ENCODE peak calls at places on chromosomes 1 and 21, in four cellular contexts. One of them, this sample, is unnamed.

GRCh38 chr1:215087603-215088002 is 5.1 kb downstream of the KCNK2 start:
- DNase-seq in mesendoderm: no peak
- DNase-seq in cardiac muscle cell: no peak
- DNase-seq in fibroblast of lung: no peak
- DNase-seq in this sample: no peak

GRCh38 chr1:146012703-146013565 is 8.6 kb downstream of the HJV start:
- DNase-seq in mesendoderm: peak; percentile 78
- DNase-seq in cardiac muscle cell: peak; percentile 64
- DNase-seq in fibroblast of lung: peak; percentile 87
- DNase-seq in this sample: no peak

GRCh38 chr21:46423546-46424061 is 35.1 kb upstream of the DIP2A start:
- DNase-seq in mesendoderm: peak; percentile 57
- DNase-seq in cardiac muscle cell: no peak
- DNase-seq in fibroblast of lung: no peak
- DNase-seq in this sample: no peak

GRCh38 chr1:213060836-213061235 is 9.8 kb downstream of the RPS6KC1 start:
- DNase-seq in mesendoderm: peak; percentile 25
- DNase-seq in cardiac muscle cell: no peak
- DNase-seq in fibroblast of lung: no peak
- DNase-seq in this sample: no peak

GRCh38 chr1:143611159-143611558 is 360.6 kb downstream of the FAM72C start:
- DNase-seq in mesendoderm: peak; percentile 6
- DNase-seq in cardiac muscle cell: no peak
- DNase-seq in fibroblast of lung: no peak
- DNase-seq in this sample: no peak

GRCh38 chr21:14584357-14585095 is 38.4 kb upstream of the SAMSN1 start:
- DNase-seq in mesendoderm: no peak
- DNase-seq in cardiac muscle cell: no peak
- DNase-seq in fibroblast of lung: no peak
- DNase-seq in this sample: no peak

GRCh38 chr1:11858968-11859871 is 475 bp upstream of the NPPB start:
- DNase-seq in mesendoderm: peak; percentile 98
- DNase-seq in cardiac muscle cell: peak; percentile 91
- DNase-seq in fibroblast of lung: peak; percentile 59
- DNase-seq in this sample: peak; percentile 12

GRCh38 chr1:86825294-86825693 is 88.6 kb downstream of the SELENOF start:
- DNase-seq in mesendoderm: no peak
- DNase-seq in cardiac muscle cell: peak; percentile 49
- DNase-seq in fibroblast of lung: peak; percentile 70
- DNase-seq in this sample: no peak

GRCh38 chr1:155173478-155174333 is at the start of gene TRIM46:
- DNase-seq in mesendoderm: peak; percentile 69
- DNase-seq in cardiac muscle cell: no peak
- DNase-seq in fibroblast of lung: peak; percentile 56
- DNase-seq in this sample: peak; percentile 15

GRCh38 chr1:101357444-101357986 is 120.7 kb downstream of the S1PR1 start:
- DNase-seq in mesendoderm: peak; percentile 90
- DNase-seq in cardiac muscle cell: peak; percentile 74
- DNase-seq in fibroblast of lung: peak; percentile 54
- DNase-seq in this sample: peak; percentile 23

GRCh38 chr1:24392982-24393645 is 20.5 kb downstream of the STPG1 start:
- DNase-seq in mesendoderm: no peak
- DNase-seq in cardiac muscle cell: no peak
- DNase-seq in fibroblast of lung: no peak
- DNase-seq in this sample: no peak

GRCh38 chr1:24391882-24392603 is 21.5 kb downstream of the STPG1 start:
- DNase-seq in mesendoderm: peak; percentile 78
- DNase-seq in cardiac muscle cell: peak; percentile 72
- DNase-seq in fibroblast of lung: peak; percentile 39
- DNase-seq in this sample: no peak

GRCh38 chr1:24392604-24392946 is 21.0 kb downstream of the STPG1 start:
- DNase-seq in mesendoderm: no peak
- DNase-seq in cardiac muscle cell: no peak
- DNase-seq in fibroblast of lung: no peak
- DNase-seq in this sample: no peak

GRCh38 chr1:24389231-24389678 is 24.3 kb downstream of the STPG1 start:
- DNase-seq in mesendoderm: no peak
- DNase-seq in cardiac muscle cell: no peak
- DNase-seq in fibroblast of lung: no peak
- DNase-seq in this sample: no peak

DNA sequence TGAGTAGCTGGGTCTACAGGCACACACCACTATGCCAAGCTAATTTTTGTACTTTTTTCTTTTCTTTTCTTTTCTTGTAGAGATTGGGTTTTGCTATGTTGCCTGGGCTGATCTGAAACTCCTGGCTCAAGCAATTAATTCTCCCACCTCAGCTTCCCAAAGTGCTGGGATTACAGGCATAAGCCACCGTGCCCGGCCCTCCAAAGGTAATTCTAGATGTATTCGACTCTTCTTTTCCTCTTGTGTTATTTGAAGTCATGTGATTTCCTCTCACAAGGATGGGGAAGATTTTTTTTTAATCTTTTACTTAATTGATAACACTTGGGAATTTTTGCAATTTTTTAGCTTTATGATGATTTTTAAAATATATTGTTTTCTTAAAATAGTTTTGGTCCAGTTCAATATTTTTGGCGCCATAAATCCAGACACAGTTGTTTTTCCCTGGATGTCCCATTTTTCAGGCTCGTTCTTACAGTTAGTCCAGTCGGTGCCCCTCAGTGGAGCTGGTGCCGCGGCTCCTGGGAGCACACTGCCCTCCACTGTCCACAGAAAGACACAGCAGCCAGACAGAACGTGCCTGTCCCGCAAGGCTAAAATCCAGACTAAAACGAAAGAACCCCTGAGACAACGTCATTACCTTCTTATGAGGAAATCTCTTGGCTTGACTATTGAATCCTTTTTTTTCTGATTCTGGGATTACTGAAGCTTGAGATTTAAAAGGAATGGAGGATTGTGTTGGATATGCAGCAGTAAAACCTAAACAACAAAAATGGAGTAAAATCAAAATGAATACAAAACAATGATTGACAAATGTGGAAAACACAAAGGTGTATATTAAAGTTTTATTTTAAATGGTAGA is 22.4 kb downstream of the STPG1 start:
- DNase-seq in mesendoderm: peak; percentile 79
- DNase-seq in cardiac muscle cell: peak; percentile 83
- DNase-seq in fibroblast of lung: peak; percentile 68
- DNase-seq in this sample: no peak
- H3K4me3 ChIP-seq in mesendoderm: no peak overlapping the region
- H3K4me3 ChIP-seq in cardiac muscle cell: no peak overlapping the region
- H3K4me3 ChIP-seq in fibroblast of lung: no peak overlapping the region
- H3K4me3 ChIP-seq in this sample: no peak overlapping the region

DNA sequence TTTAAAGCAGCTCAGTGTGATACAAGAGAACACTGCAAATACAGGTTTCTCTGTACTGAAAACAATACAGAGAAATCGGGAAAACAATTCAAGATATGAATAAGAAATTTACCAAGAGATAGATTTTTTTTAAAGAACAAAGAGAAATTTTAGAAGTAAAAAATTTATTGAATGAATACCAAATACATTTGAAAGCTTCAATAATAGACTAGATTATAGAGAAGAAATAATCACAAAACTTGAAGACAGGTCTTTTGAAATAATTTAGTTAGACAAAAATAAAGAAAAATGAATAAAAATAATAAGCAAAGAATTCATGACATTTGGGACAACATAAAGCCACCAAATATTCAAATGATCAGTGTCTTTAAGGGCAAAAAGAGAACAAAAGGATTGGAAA is 13.6 kb upstream of the FMO4 start:
- DNase-seq in mesendoderm: no peak
- DNase-seq in cardiac muscle cell: no peak
- DNase-seq in fibroblast of lung: no peak
- DNase-seq in this sample: no peak
- H3K4me3 ChIP-seq in mesendoderm: no peak overlapping the region
- H3K4me3 ChIP-seq in cardiac muscle cell: no peak overlapping the region
- H3K4me3 ChIP-seq in fibroblast of lung: no peak overlapping the region
- H3K4me3 ChIP-seq in this sample: no peak overlapping the region

DNA sequence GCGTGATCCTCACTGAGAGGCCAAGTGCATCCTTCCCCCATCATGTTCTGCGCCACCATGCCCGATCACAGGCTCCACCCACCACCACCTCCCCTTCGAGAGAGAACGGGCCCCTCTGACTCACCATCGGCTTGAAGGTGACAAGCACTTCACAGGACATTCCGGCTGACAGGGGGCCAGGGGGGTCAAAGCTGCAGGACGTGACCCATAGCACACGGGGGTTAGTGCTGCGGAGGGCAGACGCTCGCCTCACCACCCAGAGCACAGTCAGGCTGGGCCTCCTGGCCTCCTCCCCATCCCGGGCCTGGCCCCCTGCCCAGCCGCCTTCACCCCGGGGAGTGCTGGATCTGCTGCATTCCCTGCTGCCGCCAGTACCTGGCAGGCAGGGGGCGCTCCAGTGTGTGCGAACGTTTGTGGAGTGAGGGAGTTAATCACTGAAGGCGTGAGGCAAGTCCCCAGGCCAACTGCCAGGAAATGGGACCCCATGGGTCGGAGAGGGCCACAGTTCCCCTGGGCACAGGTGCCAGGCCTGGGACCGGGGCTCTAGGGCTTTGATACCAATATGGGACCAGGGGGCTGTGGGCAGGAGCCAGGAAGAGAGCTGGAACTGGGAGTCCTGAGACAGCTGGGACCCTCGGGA is 40.9 kb upstream of the TMEM52 start:
- DNase-seq in mesendoderm: peak; percentile 95
- DNase-seq in cardiac muscle cell: peak; percentile 90
- DNase-seq in fibroblast of lung: peak; percentile 61
- DNase-seq in this sample: peak; percentile 19
- H3K4me3 ChIP-seq in mesendoderm: no peak overlapping the region
- H3K4me3 ChIP-seq in cardiac muscle cell: no peak overlapping the region
- H3K4me3 ChIP-seq in fibroblast of lung: no peak overlapping the region
- H3K4me3 ChIP-seq in this sample: no peak overlapping the region

GRCh38 chr1:2234762-2235113 is 6.6 kb downstream of the SKI start:
- DNase-seq in mesendoderm: no peak
- DNase-seq in cardiac muscle cell: no peak
- DNase-seq in fibroblast of lung: no peak
- DNase-seq in this sample: no peak
- H3K4me3 ChIP-seq in mesendoderm: no peak overlapping the region
- H3K4me3 ChIP-seq in cardiac muscle cell: no peak overlapping the region
- H3K4me3 ChIP-seq in fibroblast of lung: no peak overlapping the region
- H3K4me3 ChIP-seq in this sample: no peak overlapping the region

DNA sequence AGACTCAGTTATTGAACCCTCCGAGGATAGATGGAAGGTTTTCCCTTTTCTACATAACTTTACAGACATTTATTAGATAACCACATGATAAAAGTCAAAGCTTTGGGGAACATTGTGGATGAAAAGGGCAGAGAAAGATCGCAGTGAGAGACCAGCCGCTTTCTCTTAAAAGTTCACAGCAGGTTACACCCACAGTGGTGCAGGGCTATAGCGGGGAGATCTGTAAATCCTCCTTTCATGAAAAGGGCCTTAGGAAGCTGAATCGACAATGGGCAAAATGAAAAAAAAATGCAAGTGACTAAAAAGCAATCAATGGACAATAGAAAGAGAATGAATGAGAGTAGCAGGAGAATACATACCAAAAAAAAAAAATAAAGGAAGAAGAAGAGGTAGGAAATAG is 218.6 kb downstream of the GRIK1 start:
- DNase-seq in mesendoderm: no peak
- DNase-seq in cardiac muscle cell: no peak
- DNase-seq in fibroblast of lung: no peak
- DNase-seq in this sample: no peak
- H3K4me3 ChIP-seq in mesendoderm: no peak overlapping the region
- H3K4me3 ChIP-seq in cardiac muscle cell: no peak overlapping the region
- H3K4me3 ChIP-seq in fibroblast of lung: no peak overlapping the region
- H3K4me3 ChIP-seq in this sample: no peak overlapping the region

GRCh38 chr1:37238376-37239224 is 204.3 kb upstream of the GRIK3 start:
- DNase-seq in mesendoderm: peak; percentile 85
- DNase-seq in cardiac muscle cell: no peak
- DNase-seq in fibroblast of lung: no peak
- DNase-seq in this sample: no peak

GRCh38 chr1:37242501-37242900 is 208.2 kb upstream of the GRIK3 start:
- DNase-seq in mesendoderm: no peak
- DNase-seq in cardiac muscle cell: no peak
- DNase-seq in fibroblast of lung: no peak
- DNase-seq in this sample: no peak

GRCh38 chr1:37243368-37244082 is 209.2 kb upstream of the GRIK3 start:
- DNase-seq in mesendoderm: no peak
- DNase-seq in cardiac muscle cell: no peak
- DNase-seq in fibroblast of lung: no peak
- DNase-seq in this sample: no peak

GRCh38 chr1:37239225-37239740 is 205.0 kb upstream of the GRIK3 start:
- DNase-seq in mesendoderm: no peak
- DNase-seq in cardiac muscle cell: no peak
- DNase-seq in fibroblast of lung: no peak
- DNase-seq in this sample: no peak

GRCh38 chr1:37240897-37241296 is 206.6 kb upstream of the GRIK3 start:
- DNase-seq in mesendoderm: peak; percentile 39
- DNase-seq in cardiac muscle cell: no peak
- DNase-seq in fibroblast of lung: no peak
- DNase-seq in this sample: no peak
- H3K4me3 ChIP-seq in mesendoderm: no peak overlapping the region
- H3K4me3 ChIP-seq in cardiac muscle cell: no peak overlapping the region
- H3K4me3 ChIP-seq in fibroblast of lung: no peak overlapping the region
- H3K4me3 ChIP-seq in this sample: no peak overlapping the region

GRCh38 chr1:8523641-8524206 is 205.8 kb downstream of the SLC45A1 start:
- DNase-seq in mesendoderm: no peak
- DNase-seq in cardiac muscle cell: no peak
- DNase-seq in fibroblast of lung: no peak
- DNase-seq in this sample: no peak
- H3K4me3 ChIP-seq in mesendoderm: no peak overlapping the region
- H3K4me3 ChIP-seq in cardiac muscle cell: no peak overlapping the region
- H3K4me3 ChIP-seq in fibroblast of lung: no peak overlapping the region
- H3K4me3 ChIP-seq in this sample: no peak overlapping the region

This sample was measured in skeletal muscle cell.